ENCODE peak calls at places on chromosomes 2 and 18, in four cellular contexts. G is endothelial cell of umbilical vein, W is K562, D is IMR-90. F is an unnamed sample.

GRCh38 chr18:56043691-56044090 is 455.7 kb upstream of the TCF4 start:
- DNase-seq in W (no peak), D (no peak), G (peak; percentile 70), F (no peak)

GRCh38 chr2:204468689-204469429 is 76.4 kb upstream of the PARD3B start:
- DNase-seq in D (peak; percentile 86), G (no peak), W (no peak), F (no peak)

GRCh38 chr18:44733069-44733753 is 52.5 kb downstream of the SETBP1 start:
- DNase-seq in G (peak; percentile 11), D (peak; percentile 86), W (no peak), F (peak; percentile 88)

GRCh38 chr18:79405781-79406575 is 10.2 kb downstream of the NFATC1 start:
- DNase-seq in G (peak; percentile 44), W (no peak), D (no peak), F (no peak)

GRCh38 chr2:132651115-132652099 is 18.6 kb downstream of the LYPD1 start:
- DNase-seq in D (peak; percentile 71), W (peak; percentile 29), G (peak; percentile 73), F (no peak)

GRCh38 chr2:108917526-108917925 is 71.5 kb downstream of the EDAR start:
- DNase-seq in W (no peak), G (no peak), D (no peak), F (no peak)

GRCh38 chr2:183214680-183215079 is 90.4 kb downstream of the NUP35 start:
- DNase-seq in D (no peak), W (no peak), G (peak; percentile 7), F (no peak)

GRCh38 chr2:3594493-3595281 is at the start of gene COLEC11:
- DNase-seq in W (peak; percentile 56), D (no peak), G (peak; percentile 33), F (no peak)

GRCh38 chr2:67839242-67839641 is 223.6 kb downstream of the C1D start:
- DNase-seq in D (peak; percentile 79), W (no peak), G (no peak), F (no peak)

GRCh38 chr18:11872479-11873136 is 21.4 kb downstream of the CHMP1B start:
- DNase-seq in D (no peak), W (peak; percentile 62), G (peak; percentile 12), F (no peak)

GRCh38 chr18:56028514-56028913 is 440.5 kb upstream of the TCF4 start:
- DNase-seq in W (no peak), D (peak; percentile 80), G (peak; percentile 8), F (no peak)

GRCh38 chr2:53632714-53633113 is 134.9 kb upstream of the CHAC2 start:
- DNase-seq in G (no peak), D (peak; percentile 2), W (no peak), F (no peak)

GRCh38 chr18:79708412-79708811 is 28.8 kb downstream of the CTDP1 start:
- DNase-seq in G (no peak), D (no peak), W (no peak), F (no peak)

GRCh38 chr2:86790134-86790827 is 432 bp downstream of the CD8A start:
- DNase-seq in G (no peak), W (no peak), D (no peak), F (no peak)

GRCh38 chr2:20580690-20581437 is 70.0 kb downstream of the HS1BP3 start:
- DNase-seq in D (peak; percentile 43), G (no peak), W (no peak), F (no peak)

GRCh38 chr2:172438741-172439508 is 11.5 kb downstream of the ITGA6 start:
- DNase-seq in G (peak; percentile 71), W (no peak), D (peak; percentile 71), F (no peak)

GRCh38 chr2:109238580-109238979 is 109.6 kb downstream of the SH3RF3 start:
- DNase-seq in D (peak; percentile 95), G (peak; percentile 89), W (no peak), F (no peak)

GRCh38 chr2:72837171-72837570 is 11.3 kb upstream of the EXOC6B start:
- DNase-seq in D (peak; percentile 41), W (no peak), G (no peak), F (no peak)
- H3K9me1 ChIP-seq in D (no peaks in the 10 kb centered on the region), W (no peaks in the 10 kb centered on the region), G (no peaks in the 10 kb centered on the region), F (no peaks in the 10 kb centered on the region)

GRCh38 chr2:222115296-222115695 is 183.5 kb downstream of the PAX3 start:
- DNase-seq in W (no peak), G (no peak), D (no peak), F (no peak)
- H3K9me1 ChIP-seq in W (no peaks in the 10 kb centered on the region), G (no peaks in the 10 kb centered on the region), D (no peaks in the 10 kb centered on the region), F (no peaks in the 10 kb centered on the region)

GRCh38 chr2:11342561-11343343 is 1.7 kb downstream of the ROCK2 start:
- DNase-seq in G (peak; percentile 64), W (peak; percentile 11), D (peak; percentile 87), F (no peak)
- H3K9me1 ChIP-seq in G (no peaks in the 10 kb centered on the region), W (no peaks in the 10 kb centered on the region), D (peaks cover 5% of the 10 kb centered on the region), F (no peaks in the 10 kb centered on the region)

GRCh38 chr18:2898131-2898640 is 51.4 kb downstream of the EMILIN2 start:
- DNase-seq in D (peak; percentile 43), W (peak; percentile 35), G (no peak), F (no peak)

GRCh38 chr18:2900742-2901404 is 54.1 kb downstream of the EMILIN2 start:
- DNase-seq in G (no peak), W (no peak), D (no peak), F (no peak)

GRCh38 chr18:2902327-2902726 is 55.5 kb downstream of the EMILIN2 start:
- DNase-seq in W (no peak), D (no peak), G (no peak), F (no peak)

GRCh38 chr18:2903006-2903405 is 56.2 kb downstream of the EMILIN2 start:
- DNase-seq in G (peak; percentile 19), W (no peak), D (peak; percentile 61), F (no peak)

DNA sequence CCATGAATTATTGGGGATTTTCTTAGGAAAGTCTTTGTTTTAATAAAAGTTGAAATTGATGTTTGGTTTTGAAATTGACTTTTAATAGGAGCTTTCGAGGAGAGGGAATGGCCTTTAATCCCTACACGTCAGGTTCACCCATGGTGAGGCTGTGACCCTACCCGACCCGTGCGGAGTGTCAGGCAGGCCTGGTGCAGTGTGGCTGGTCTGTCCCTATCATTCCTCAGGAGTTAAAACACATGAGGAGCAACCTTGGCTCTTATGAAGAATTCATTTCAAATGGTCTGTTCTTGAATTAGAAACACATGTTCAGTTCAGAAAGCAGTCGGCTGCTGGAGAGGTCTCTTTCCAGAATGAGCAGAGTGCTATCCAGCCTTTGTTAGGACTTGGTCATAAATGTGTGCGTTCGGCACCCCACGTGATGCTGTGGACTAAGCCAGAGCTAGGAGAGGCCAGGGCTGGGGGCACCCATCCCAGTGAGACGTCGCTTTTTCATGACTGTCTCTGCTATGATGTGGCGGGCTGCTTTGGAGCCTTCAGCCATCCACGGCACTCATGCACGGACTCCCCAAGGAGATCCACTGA is 54.7 kb downstream of the EMILIN2 start:
- DNase-seq in D (peak; percentile 22), W (no peak), G (no peak), F (no peak)
- H3K9me1 ChIP-seq in D (no peaks in the 10 kb centered on the region), W (no peaks in the 10 kb centered on the region), G (no peaks in the 10 kb centered on the region), F (no peaks in the 10 kb centered on the region)

F was measured in keratinocyte.